ENCODE peak calls at places on chromosomes 13 and 19, in seven cellular contexts. G is fibroblast of lung, I is NCI-H1105, C is fibroblast of pulmonary artery, V is cortex of kidney, K is colonic mucosa, E is fibroblast of gingiva. Y is an unnamed sample.
A peak's percentile ranks its signal among the peaks of the same experiment; 100 is the strongest.

GRCh38 chr19:49339364-49340068 is 4.3 kb downstream of the CD37 start:
- DNase-seq in G (peak; percentile 91), I (no peak), C (peak; percentile 85), V (no peak), K (peak; percentile 86), E (peak; percentile 87), Y (no peak)

GRCh38 chr19:17749912-17750317 is 1.4 kb upstream of the FCHO1 start:
- DNase-seq in G (no peak), I (no peak), C (peak; percentile 29), V (no peak), K (no peak), E (no peak), Y (no peak)

GRCh38 chr13:29436291-29436690 is 159.2 kb downstream of the SLC7A1 start:
- DNase-seq in G (peak; percentile 91), I (no peak), C (peak; percentile 56), V (no peak), K (no peak), E (peak; percentile 53), Y (no peak)

GRCh38 chr19:51602189-51602854 is 27.9 kb downstream of the SIGLEC5 start:
- DNase-seq in G (no peak), I (no peak), C (no peak), V (no peak), K (no peak), E (no peak), Y (no peak)

GRCh38 chr19:49890349-49891311 is 6.1 kb downstream of the IL4I1 start:
- DNase-seq in G (no peak), I (peak; percentile 32), C (no peak), V (no peak), K (peak; percentile 69), E (no peak), Y (peak; percentile 4)

GRCh38 chr13:55999709-56000108 is 1141.0 kb upstream of the PRR20A start:
- DNase-seq in G (no peak), I (no peak), C (no peak), V (no peak), K (no peak), E (no peak), Y (no peak)

GRCh38 chr13:26476111-26476743 is 81.3 kb upstream of the WASF3 start:
- DNase-seq in G (peak; percentile 61), I (no peak), C (peak; percentile 32), V (no peak), K (no peak), E (no peak), Y (no peak)

GRCh38 chr13:74838096-74838495 is 643.9 kb downstream of the TBC1D4 start:
- DNase-seq in G (no peak), I (no peak), C (no peak), V (no peak), K (no peak), E (no peak), Y (no peak)

GRCh38 chr13:29591310-29591709 is 4.2 kb downstream of the SLC7A1 start:
- DNase-seq in G (peak; percentile 55), I (no peak), C (no peak), V (no peak), K (no peak), E (peak; percentile 25), Y (no peak)